ENCODE peak calls at places on chromosomes 2 and 18, in six cellular contexts. One of them, this sample, is unnamed.

GRCh38 chr2:173204316-173204715 is 128.7 kb downstream of the MAP3K20 start:
- DNase-seq in A549: no peak
- DNase-seq in K562: no peak
- DNase-seq in endothelial cell of umbilical vein: peak
- DNase-seq in GM12878: no peak
- DNase-seq in HepG2: no peak
- DNase-seq in this sample: no peak

GRCh38 chr2:5524551-5524950 is 167.6 kb upstream of the SOX11 start:
- DNase-seq in A549: no peak
- DNase-seq in K562: no peak
- DNase-seq in endothelial cell of umbilical vein: no peak
- DNase-seq in GM12878: no peak
- DNase-seq in HepG2: no peak
- DNase-seq in this sample: no peak

GRCh38 chr2:109127556-109127955 is 1.4 kb upstream of the SH3RF3 start:
- DNase-seq in A549: no peak
- DNase-seq in K562: no peak
- DNase-seq in endothelial cell of umbilical vein: no peak
- DNase-seq in GM12878: no peak
- DNase-seq in HepG2: no peak
- DNase-seq in this sample: no peak

GRCh38 chr2:67899187-67899586 is 163.6 kb downstream of the C1D start:
- DNase-seq in A549: no peak
- DNase-seq in K562: no peak
- DNase-seq in endothelial cell of umbilical vein: no peak
- DNase-seq in GM12878: no peak
- DNase-seq in HepG2: no peak
- DNase-seq in this sample: no peak

GRCh38 chr18:48781041-48781989 is 169.4 kb downstream of the SMAD7 start:
- DNase-seq in A549: no peak
- DNase-seq in K562: peak
- DNase-seq in endothelial cell of umbilical vein: peak
- DNase-seq in GM12878: no peak
- DNase-seq in HepG2: peak
- DNase-seq in this sample: no peak

GRCh38 chr2:231482806-231483391 is 18.6 kb upstream of the NCL start:
- DNase-seq in A549: peak
- DNase-seq in K562: peak
- DNase-seq in endothelial cell of umbilical vein: peak
- DNase-seq in GM12878: no peak
- DNase-seq in HepG2: peak
- DNase-seq in this sample: peak

GRCh38 chr2:97645112-97645699 is 656 bp upstream of the COX5B start:
- DNase-seq in A549: no peak
- DNase-seq in K562: peak
- DNase-seq in endothelial cell of umbilical vein: no peak
- DNase-seq in GM12878: no peak
- DNase-seq in HepG2: no peak
- DNase-seq in this sample: peak

GRCh38 chr2:49240608-49241007 is 86.3 kb upstream of the FSHR start:
- DNase-seq in A549: peak
- DNase-seq in K562: no peak
- DNase-seq in endothelial cell of umbilical vein: no peak
- DNase-seq in GM12878: no peak
- DNase-seq in HepG2: peak
- DNase-seq in this sample: no peak

GRCh38 chr2:11073251-11073650 is 82.0 kb upstream of the SLC66A3 start:
- DNase-seq in A549: peak
- DNase-seq in K562: peak
- DNase-seq in endothelial cell of umbilical vein: peak
- DNase-seq in GM12878: no peak
- DNase-seq in HepG2: peak
- DNase-seq in this sample: peak

GRCh38 chr2:193141-193552 is 70.7 kb downstream of the SH3YL1 start:
- DNase-seq in A549: no peak
- DNase-seq in K562: no peak
- DNase-seq in endothelial cell of umbilical vein: no peak
- DNase-seq in GM12878: peak
- DNase-seq in HepG2: no peak
- DNase-seq in this sample: no peak

GRCh38 chr2:23691106-23691470 is 235.8 kb downstream of the ATAD2B start:
- DNase-seq in A549: no peak
- DNase-seq in K562: no peak
- DNase-seq in endothelial cell of umbilical vein: no peak
- DNase-seq in GM12878: no peak
- DNase-seq in HepG2: no peak
- DNase-seq in this sample: no peak

GRCh38 chr2:10126627-10127026 is 4.1 kb downstream of the RRM2 start:
- DNase-seq in A549: no peak
- DNase-seq in K562: peak
- DNase-seq in endothelial cell of umbilical vein: peak
- DNase-seq in GM12878: no peak
- DNase-seq in HepG2: no peak
- DNase-seq in this sample: no peak

GRCh38 chr2:105744909-105745853 is at the start of gene NCK2:
- DNase-seq in A549: no peak
- DNase-seq in K562: peak
- DNase-seq in endothelial cell of umbilical vein: peak
- DNase-seq in GM12878: no peak
- DNase-seq in HepG2: no peak
- DNase-seq in this sample: peak

GRCh38 chr2:234178309-234179030 is 128.0 kb downstream of the SPP2 start:
- DNase-seq in A549: peak
- DNase-seq in K562: no peak
- DNase-seq in endothelial cell of umbilical vein: peak
- DNase-seq in GM12878: no peak
- DNase-seq in HepG2: no peak
- DNase-seq in this sample: no peak

GRCh38 chr2:240948905-240949790 is 43.0 kb downstream of the CROCC2 start:
- DNase-seq in A549: no peak
- DNase-seq in K562: no peak
- DNase-seq in endothelial cell of umbilical vein: no peak
- DNase-seq in GM12878: no peak
- DNase-seq in HepG2: no peak
- DNase-seq in this sample: no peak

GRCh38 chr2:57703407-57703806 is 343.2 kb upstream of the VRK2 start:
- DNase-seq in A549: no peak
- DNase-seq in K562: no peak
- DNase-seq in endothelial cell of umbilical vein: no peak
- DNase-seq in GM12878: no peak
- DNase-seq in HepG2: no peak
- DNase-seq in this sample: no peak

DNA sequence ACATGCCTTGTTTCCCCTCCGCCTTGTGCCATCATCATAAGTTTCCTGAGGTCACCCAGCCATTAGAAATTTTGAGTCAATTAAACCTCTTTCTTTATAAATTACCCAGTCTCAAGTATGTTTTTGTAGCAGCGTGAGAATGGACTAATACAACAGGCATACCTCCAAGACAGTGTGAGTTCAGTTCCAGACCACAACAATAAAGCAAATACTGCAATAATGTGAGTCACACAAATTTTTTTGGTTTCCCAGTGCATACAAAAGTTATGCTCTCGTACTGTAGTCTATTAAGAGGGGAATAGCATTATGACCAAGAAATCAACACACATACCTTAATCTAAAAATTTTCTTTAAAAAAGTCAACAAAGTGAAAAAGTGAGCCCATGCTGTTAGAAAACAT is 217.2 kb downstream of the NR4A2 start:
- DNase-seq in A549: no peak
- DNase-seq in K562: no peak
- DNase-seq in endothelial cell of umbilical vein: no peak
- DNase-seq in GM12878: no peak
- DNase-seq in HepG2: no peak
- DNase-seq in this sample: no peak
- TF ChIP-seq MYC in A549: no peak
- TF ChIP-seq MYC in K562: no peak
- TF ChIP-seq MYC in endothelial cell of umbilical vein: no peak
- TF ChIP-seq MYC in GM12878: no peak
- TF ChIP-seq MYC in HepG2: no peak
- TF ChIP-seq MYC in this sample: no peak

GRCh38 chr2:134216152-134216829 is 37.6 kb upstream of the MGAT5 start:
- DNase-seq in A549: no peak
- DNase-seq in K562: no peak
- DNase-seq in endothelial cell of umbilical vein: no peak
- DNase-seq in GM12878: no peak
- DNase-seq in HepG2: no peak
- DNase-seq in this sample: no peak

GRCh38 chr2:134218414-134218813 is 35.5 kb upstream of the MGAT5 start:
- DNase-seq in A549: no peak
- DNase-seq in K562: no peak
- DNase-seq in endothelial cell of umbilical vein: no peak
- DNase-seq in GM12878: no peak
- DNase-seq in HepG2: no peak
- DNase-seq in this sample: peak

GRCh38 chr2:134218928-134219707 is 34.8 kb upstream of the MGAT5 start:
- DNase-seq in A549: no peak
- DNase-seq in K562: no peak
- DNase-seq in endothelial cell of umbilical vein: no peak
- DNase-seq in GM12878: no peak
- DNase-seq in HepG2: no peak
- DNase-seq in this sample: peak

GRCh38 chr2:134217924-134218323 is 35.9 kb upstream of the MGAT5 start:
- DNase-seq in A549: no peak
- DNase-seq in K562: no peak
- DNase-seq in endothelial cell of umbilical vein: no peak
- DNase-seq in GM12878: no peak
- DNase-seq in HepG2: no peak
- DNase-seq in this sample: peak

DNA sequence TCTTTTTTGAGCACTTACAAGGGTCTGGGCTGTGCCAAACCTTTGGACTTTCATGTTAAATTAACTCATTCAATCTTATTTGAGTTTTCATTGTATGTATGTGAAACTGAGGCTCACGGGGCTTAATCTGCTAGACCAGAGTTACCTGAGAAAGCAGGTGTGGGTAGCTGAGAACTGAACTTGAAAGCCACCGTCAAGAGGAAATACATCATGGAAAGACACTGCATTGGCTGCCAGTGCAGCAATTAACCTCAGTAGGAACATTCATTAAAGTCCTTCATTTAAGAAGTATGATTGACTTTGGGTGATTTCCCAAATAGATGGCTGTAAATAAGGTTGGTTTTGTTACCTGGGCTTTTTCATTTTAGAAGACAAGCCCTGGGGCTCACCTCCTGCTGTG is 36.6 kb upstream of the MGAT5 start:
- DNase-seq in A549: no peak
- DNase-seq in K562: no peak
- DNase-seq in endothelial cell of umbilical vein: no peak
- DNase-seq in GM12878: no peak
- DNase-seq in HepG2: no peak
- DNase-seq in this sample: no peak
- TF ChIP-seq MYC in A549: no peak
- TF ChIP-seq MYC in K562: no peak
- TF ChIP-seq MYC in endothelial cell of umbilical vein: no peak
- TF ChIP-seq MYC in GM12878: no peak
- TF ChIP-seq MYC in HepG2: no peak
- TF ChIP-seq MYC in this sample: no peak

DNA sequence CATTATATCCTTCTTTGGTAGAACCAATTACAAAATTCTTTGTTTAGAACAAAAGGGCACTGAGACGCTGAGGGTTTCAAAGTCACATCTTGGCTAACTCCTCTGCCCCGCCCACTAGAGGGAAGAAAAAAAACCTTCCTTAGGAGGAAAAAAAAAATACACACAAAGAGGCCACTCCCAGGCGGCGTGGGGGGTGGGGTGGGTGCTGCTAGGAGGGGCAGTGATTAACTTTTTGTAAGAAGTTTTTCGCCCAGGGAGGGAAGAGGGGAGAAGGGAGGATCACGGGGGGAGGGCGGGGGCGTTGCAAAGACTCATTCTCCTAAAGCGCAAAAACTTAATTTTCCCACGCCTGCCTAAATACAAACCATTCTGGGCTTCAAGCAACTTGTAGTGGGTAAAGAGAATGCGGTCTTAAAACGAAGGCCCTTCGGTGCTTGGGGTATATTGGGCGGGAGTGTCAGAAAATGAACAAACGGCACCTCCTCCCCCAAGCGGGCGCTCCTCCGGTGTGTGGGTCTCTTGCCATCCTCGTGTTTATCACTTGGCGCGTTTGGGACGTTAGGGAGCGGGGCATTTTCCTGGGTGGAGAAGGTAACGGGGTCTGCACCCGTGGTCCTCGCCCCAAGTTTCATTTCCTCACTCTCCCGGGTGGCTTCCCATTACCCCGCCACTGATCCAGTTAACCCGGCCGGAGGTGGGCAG is 1.7 kb downstream of the CXCR4 start:
- DNase-seq in A549: peak
- DNase-seq in K562: no peak
- DNase-seq in endothelial cell of umbilical vein: no peak
- DNase-seq in GM12878: no peak
- DNase-seq in HepG2: no peak
- DNase-seq in this sample: peak
- TF ChIP-seq MYC in A549: no peak
- TF ChIP-seq MYC in K562: no peak
- TF ChIP-seq MYC in endothelial cell of umbilical vein: no peak
- TF ChIP-seq MYC in GM12878: no peak
- TF ChIP-seq MYC in HepG2: no peak
- TF ChIP-seq MYC in this sample: no peak

GRCh38 chr18:45916302-45916701 is 50.8 kb downstream of the EPG5 start:
- DNase-seq in A549: peak
- DNase-seq in K562: peak
- DNase-seq in endothelial cell of umbilical vein: no peak
- DNase-seq in GM12878: no peak
- DNase-seq in HepG2: peak
- DNase-seq in this sample: peak

GRCh38 chr18:45910405-45911023 is 56.6 kb downstream of the EPG5 start:
- DNase-seq in A549: peak
- DNase-seq in K562: peak
- DNase-seq in endothelial cell of umbilical vein: peak
- DNase-seq in GM12878: peak
- DNase-seq in HepG2: peak
- DNase-seq in this sample: peak

DNA sequence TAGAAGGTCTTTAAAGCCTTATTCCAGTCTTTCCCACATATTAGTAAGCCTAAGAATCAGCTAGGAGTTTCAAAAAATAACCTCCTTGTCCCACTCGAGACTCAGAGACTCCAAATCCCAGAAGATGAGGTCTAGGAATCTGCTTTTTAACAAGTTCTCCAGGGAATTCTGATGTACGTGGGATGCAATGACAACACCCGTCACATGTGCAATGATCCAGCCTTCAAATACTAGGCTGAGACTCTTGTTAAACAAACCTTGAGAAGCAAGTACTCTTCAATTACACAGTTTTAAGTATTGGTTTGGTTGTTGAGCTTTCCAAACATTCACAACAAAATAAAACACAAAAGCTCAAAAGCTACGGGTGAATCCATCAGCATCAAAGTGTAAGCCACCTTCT is 53.9 kb downstream of the EPG5 start:
- DNase-seq in A549: no peak
- DNase-seq in K562: no peak
- DNase-seq in endothelial cell of umbilical vein: no peak
- DNase-seq in GM12878: no peak
- DNase-seq in HepG2: no peak
- DNase-seq in this sample: no peak
- TF ChIP-seq MYC in A549: no peak
- TF ChIP-seq MYC in K562: no peak
- TF ChIP-seq MYC in endothelial cell of umbilical vein: no peak
- TF ChIP-seq MYC in GM12878: no peak
- TF ChIP-seq MYC in HepG2: no peak
- TF ChIP-seq MYC in this sample: no peak